ENCODE peak calls at places on chromosomes 3 and 15, in four cellular contexts. W, A, O and S are unnamed samples.

GRCh38 chr3:145243875-145244274 is 917.1 kb downstream of the PLOD2 start:
- DNase-seq in W (peak), A (peak), O (no peak), S (no peak)

GRCh38 chr3:18988619-18989229 is 159.6 kb upstream of the KCNH8 start:
- DNase-seq in W (no peak), A (peak), O (peak), S (peak)

GRCh38 chr3:105830836-105831235 is 38.0 kb downstream of the CBLB start:
- DNase-seq in W (no peak), A (no peak), O (no peak), S (no peak)

GRCh38 chr15:90930861-90931629 is 1.3 kb downstream of the HDDC3 start:
- DNase-seq in W (no peak), A (peak), O (peak), S (no peak)

GRCh38 chr3:9951126-9951525 is 1.1 kb downstream of the PRRT3 start:
- DNase-seq in W (no peak), A (no peak), O (peak), S (peak)

GRCh38 chr3:192417012-192417411 is 310.3 kb downstream of the FGF12 start:
- DNase-seq in W (no peak), A (no peak), O (no peak), S (no peak)

GRCh38 chr3:57006949-57007419 is 53.5 kb upstream of the SPATA12 start:
- DNase-seq in W (no peak), A (peak), O (no peak), S (no peak)

GRCh38 chr3:161314836-161315391 is 56.4 kb downstream of the SPTSSB start:
- DNase-seq in W (no peak), A (no peak), O (peak), S (peak)

GRCh38 chr3:196991581-196992460 is 23.2 kb upstream of the PIGZ start:
- DNase-seq in W (no peak), A (no peak), O (no peak), S (no peak)

GRCh38 chr15:72086920-72087648 is 30.9 kb downstream of the MYO9A start:
- DNase-seq in W (no peak), A (no peak), O (no peak), S (no peak)

GRCh38 chr3:134367869-134368750 is 6.1 kb downstream of the AMOTL2 start:
- DNase-seq in W (no peak), A (no peak), O (no peak), S (no peak)

GRCh38 chr3:169822983-169823382 is 10.3 kb upstream of the LRRC34 start:
- DNase-seq in W (no peak), A (no peak), O (no peak), S (no peak)

GRCh38 chr3:120567370-120568197 is 28.6 kb upstream of the NDUFB4 start:
- DNase-seq in W (no peak), A (peak), O (no peak), S (no peak)

GRCh38 chr3:152183473-152183872 is 85.3 kb upstream of the MBNL1 start:
- DNase-seq in W (no peak), A (peak), O (peak), S (no peak)

GRCh38 chr3:15942936-15943335 is 145.2 kb upstream of the ANKRD28 start:
- DNase-seq in W (no peak), A (no peak), O (no peak), S (no peak)

GRCh38 chr3:67646586-67647234 is 7.7 kb downstream of the SUCLG2 start:
- DNase-seq in W (no peak), A (peak), O (no peak), S (no peak)

GRCh38 chr15:63491116-63491817 is 13.1 kb upstream of the USP3 start:
- DNase-seq in W (no peak), A (no peak), O (no peak), S (no peak)

GRCh38 chr3:45191924-45192417 is 34.1 kb downstream of the TMEM158 start:
- DNase-seq in W (no peak), A (no peak), O (peak), S (no peak)

GRCh38 chr3:146052046-146052790 is 108.8 kb downstream of the PLOD2 start:
- DNase-seq in W (no peak), A (no peak), O (no peak), S (no peak)

GRCh38 chr15:84669726-84670125 is 11.7 kb upstream of the NMB start:
- DNase-seq in W (peak), A (no peak), O (no peak), S (no peak)

GRCh38 chr3:175411405-175411804 is 552.3 kb downstream of the NAALADL2 start:
- DNase-seq in W (no peak), A (no peak), O (no peak), S (no peak)

GRCh38 chr3:131361464-131362421 is 19.8 kb upstream of the NUDT16 start:
- DNase-seq in W (no peak), A (no peak), O (no peak), S (peak)

GRCh38 chr3:184755315-184755731 is 43.5 kb upstream of the MAGEF1 start:
- DNase-seq in W (no peak), A (no peak), O (no peak), S (no peak)

GRCh38 chr3:15102256-15102655 is 3.3 kb upstream of the RBSN start:
- DNase-seq in W (no peak), A (peak), O (no peak), S (no peak)

GRCh38 chr15:76299786-76300185 is 11.5 kb downstream of the ETFA start:
- DNase-seq in W (no peak), A (no peak), O (no peak), S (no peak)

GRCh38 chr3:44555753-44556152 is 760 bp downstream of the ZKSCAN7 start:
- DNase-seq in W (no peak), A (no peak), O (peak), S (peak)

GRCh38 chr3:11853450-11853849 is 6.8 kb upstream of the TAMM41 start:
- DNase-seq in W (no peak), A (no peak), O (no peak), S (no peak)

GRCh38 chr3:11847035-11847394 is 330 bp upstream of the TAMM41 start:
- DNase-seq in W (no peak), A (peak), O (no peak), S (no peak)

GRCh38 chr3:11846281-11847034 is at the start of gene TAMM41:
- DNase-seq in W (peak), A (peak), O (peak), S (peak)

GRCh38 chr3:11847607-11848006 is 922 bp upstream of the TAMM41 start:
- DNase-seq in W (no peak), A (peak), O (no peak), S (peak)

DNA sequence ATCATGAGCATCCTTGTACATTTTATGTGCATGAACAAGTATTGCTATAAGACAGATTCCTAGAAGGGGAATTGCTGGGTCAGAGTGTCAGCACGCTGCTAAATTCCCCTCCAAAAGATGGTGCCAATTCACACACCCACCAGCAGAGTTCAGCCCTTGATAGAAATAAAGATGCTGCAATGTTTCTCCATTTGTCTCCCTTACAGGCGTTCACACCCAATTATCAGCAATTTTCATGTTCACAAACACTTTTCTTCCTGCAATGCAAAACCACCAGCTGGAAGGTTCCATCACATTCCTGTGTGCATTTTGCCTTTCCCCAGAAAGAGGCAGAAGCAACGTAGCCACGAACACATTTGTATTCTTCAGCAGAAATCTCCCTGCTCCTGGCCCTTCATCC is 3.3 kb upstream of the TAMM41 start:
- DNase-seq in W (no peak), A (no peak), O (no peak), S (no peak)
- TF ChIP-seq CTCF in W (no peak), A (no peak), O (no peak), S (no peak)

GRCh38 chr3:140296796-140297352 is 361.9 kb downstream of the CLSTN2 start:
- DNase-seq in W (peak), A (no peak), O (no peak), S (no peak)
- TF ChIP-seq CTCF in W (peak), A (no peak), O (no peak), S (no peak)

GRCh38 chr3:183563686-183563941 is 8.1 kb upstream of the KLHL6 start:
- DNase-seq in W (no peak), A (no peak), O (no peak), S (no peak)

GRCh38 chr3:183555541-183556081 is at the start of gene KLHL6:
- DNase-seq in W (no peak), A (no peak), O (peak), S (peak)

GRCh38 chr3:183564046-183564445 is 8.5 kb upstream of the KLHL6 start:
- DNase-seq in W (no peak), A (no peak), O (no peak), S (no peak)

DNA sequence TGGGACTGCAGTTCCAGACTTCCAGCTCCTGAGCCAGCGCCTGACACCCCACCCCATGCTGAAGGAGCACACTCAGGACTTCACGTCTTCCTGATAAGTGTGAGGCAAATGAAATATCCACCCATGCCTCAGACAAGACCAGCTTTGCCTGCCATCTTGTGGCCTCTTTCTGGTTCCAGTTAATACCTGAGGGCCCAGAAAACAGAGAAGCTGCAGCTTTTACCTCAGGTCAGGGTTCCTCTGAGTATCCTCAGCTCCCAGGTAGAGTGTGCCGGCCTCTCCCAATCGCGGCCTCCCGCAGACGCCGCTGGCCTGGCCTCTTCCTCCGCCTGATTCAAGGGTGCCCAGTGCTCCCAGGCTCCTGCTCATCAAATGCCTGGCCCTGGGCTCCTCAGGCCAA is 5.1 kb upstream of the KLHL6 start:
- DNase-seq in W (no peak), A (peak), O (peak), S (peak)
- TF ChIP-seq CTCF in W (no peak), A (no peak), O (peak), S (peak)

DNA sequence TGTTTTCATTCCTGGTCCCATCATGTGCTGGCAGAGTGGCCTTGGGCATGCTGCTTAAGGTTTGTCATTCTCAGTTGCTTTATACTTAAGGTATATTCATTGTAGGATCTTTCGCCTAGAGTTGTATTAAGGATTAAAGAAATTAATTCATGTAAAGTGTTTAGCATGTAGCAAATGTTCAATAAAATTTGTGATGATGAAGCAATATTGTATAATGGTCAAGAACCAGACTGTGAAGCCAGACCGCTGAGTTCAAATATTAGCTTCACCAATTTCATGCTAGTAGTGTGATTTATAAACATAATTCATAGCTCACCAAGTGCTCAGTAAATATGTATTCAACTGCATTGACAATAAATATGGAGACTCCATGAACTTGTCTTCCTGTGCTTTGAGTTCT is 178.5 kb downstream of the BBX start:
- DNase-seq in W (no peak), A (no peak), O (no peak), S (no peak)
- TF ChIP-seq CTCF in W (no peak), A (no peak), O (no peak), S (no peak)

GRCh38 chr15:68599560-68600071 is 20.8 kb downstream of the CORO2B start:
- DNase-seq in W (peak), A (no peak), O (no peak), S (no peak)
- TF ChIP-seq CTCF in W (no peak), A (no peak), O (no peak), S (no peak)

DNA sequence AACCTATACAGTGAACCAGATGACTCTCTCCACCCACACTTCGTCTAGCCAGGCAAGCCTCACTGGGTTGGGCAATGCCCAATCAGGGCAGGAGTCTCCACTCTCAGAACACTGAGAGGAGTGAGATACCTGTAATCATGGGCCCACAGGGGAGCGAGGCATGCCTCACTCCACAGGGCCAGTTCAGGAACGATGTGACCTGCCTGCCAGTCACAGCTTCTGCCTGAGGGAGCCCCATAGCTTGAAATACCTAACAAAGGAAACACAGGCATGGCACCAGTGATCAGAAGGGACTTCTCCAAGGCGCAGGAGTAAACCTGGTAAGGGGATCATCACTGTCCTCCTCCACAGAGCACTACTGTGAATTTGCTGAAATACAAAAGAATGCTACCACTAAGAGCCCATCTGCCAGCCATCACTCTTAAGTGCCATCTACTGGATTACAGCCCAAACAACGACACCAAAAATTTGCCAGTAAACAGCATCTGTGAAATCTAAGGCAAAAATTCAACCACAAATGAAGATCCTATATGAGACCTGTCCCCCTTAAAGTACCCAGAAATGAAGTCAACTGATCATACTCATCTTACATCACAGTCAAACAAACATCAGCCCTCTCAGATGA is 689.9 kb upstream of the SEMA6D start:
- DNase-seq in W (no peak), A (no peak), O (peak), S (no peak)
- TF ChIP-seq CTCF in W (no peak), A (peak), O (peak), S (peak)

DNA sequence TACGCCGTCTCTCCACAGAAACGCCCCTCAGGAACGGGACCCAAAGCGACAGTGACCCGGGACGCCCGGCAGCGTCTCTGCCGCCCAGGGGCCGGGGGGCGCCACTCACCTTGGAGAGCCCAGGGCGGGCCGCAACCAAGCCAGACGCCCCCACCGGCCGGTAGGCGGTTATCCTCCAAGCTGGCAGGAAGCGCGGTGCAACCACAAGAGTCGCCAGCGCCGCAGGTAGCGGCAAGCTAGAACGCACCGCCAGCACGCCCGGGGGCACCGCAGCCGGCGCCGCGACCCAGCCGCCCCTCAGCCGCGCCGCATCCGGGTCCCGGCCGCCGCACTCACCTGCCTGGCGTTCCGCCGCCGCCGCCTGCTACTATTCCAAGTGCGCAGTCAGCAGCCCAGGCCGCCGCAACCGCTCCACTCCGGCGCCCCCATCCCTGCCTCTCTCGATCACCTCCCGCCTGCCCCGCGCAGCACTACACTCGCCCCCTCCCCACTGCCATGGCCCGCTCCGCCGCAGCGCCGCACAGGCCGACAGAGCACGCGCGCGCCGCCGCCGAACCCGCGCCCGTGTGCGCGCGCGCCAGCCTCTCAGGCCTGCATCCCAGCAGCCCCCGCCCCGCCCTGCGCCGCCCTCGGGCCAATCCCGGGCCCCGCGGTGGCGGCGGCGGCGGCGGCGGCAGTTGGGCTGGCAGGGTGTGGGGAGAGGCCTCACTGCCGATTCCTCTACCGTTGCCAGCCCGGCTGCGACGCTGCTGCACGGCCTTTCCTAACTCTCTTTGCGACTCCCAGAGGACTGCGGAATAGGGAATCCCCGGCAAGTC is at the start of gene PIK3CB:
- DNase-seq in W (peak), A (peak), O (peak), S (peak)
- TF ChIP-seq CTCF in W (peak), A (no peak), O (peak), S (peak)